ENCODE peak calls at places on chromosomes 6 and 20, in seven cellular contexts. E, L, I, T, A, Y and R are unnamed samples.

GRCh38 chr20:24627291-24627690 is 157.9 kb downstream of the SYNDIG1 start:
- DNase-seq in A (no peak), I (no peak), E (no peak), Y (no peak), L (no peak), T (no peak), R (no peak)

GRCh38 chr6:105492706-105493673 is 90.1 kb upstream of the PREP start:
- DNase-seq in A (no peak), E (no peak), T (peak), L (peak), Y (no peak), I (no peak), R (no peak)

GRCh38 chr20:9458075-9458818 is 56.1 kb upstream of the LAMP5 start:
- DNase-seq in Y (no peak), L (peak), E (peak), A (peak), I (peak), T (peak), R (peak)

GRCh38 chr20:32605167-32605656 is 20.1 kb upstream of the NOL4L start:
- DNase-seq in Y (no peak), T (no peak), A (no peak), E (no peak), I (peak), L (peak), R (no peak)

GRCh38 chr6:134878136-134878535 is 71.8 kb downstream of the ALDH8A1 start:
- DNase-seq in I (no peak), T (no peak), L (no peak), Y (no peak), A (no peak), E (no peak), R (no peak)

GRCh38 chr20:40446868-40447267 is 242.2 kb downstream of the MAFB start:
- DNase-seq in I (no peak), L (no peak), A (no peak), E (no peak), T (no peak), Y (no peak), R (no peak)

GRCh38 chr6:159084493-159085091 is 39.8 kb upstream of the TAGAP start:
- DNase-seq in E (no peak), L (peak), I (no peak), Y (no peak), A (no peak), T (no peak), R (no peak)

GRCh38 chr6:13807691-13808090 is 6.7 kb downstream of the MCUR1 start:
- DNase-seq in L (no peak), Y (no peak), E (no peak), I (no peak), T (no peak), A (no peak), R (no peak)

GRCh38 chr6:81145506-81145905 is 607.0 kb downstream of the TENT5A start:
- DNase-seq in I (no peak), T (no peak), L (no peak), E (no peak), Y (no peak), A (no peak), R (no peak)

GRCh38 chr6:107714104-107714503 is 110.0 kb downstream of the SCML4 start:
- DNase-seq in Y (no peak), E (no peak), I (no peak), T (no peak), A (no peak), L (no peak), R (no peak)

GRCh38 chr6:79574636-79575035 is 37.4 kb upstream of the LCA5 start:
- DNase-seq in T (peak), L (peak), Y (no peak), E (no peak), A (no peak), I (peak), R (no peak)

GRCh38 chr20:43404880-43405279 is 52.8 kb upstream of the SRSF6 start:
- DNase-seq in E (no peak), Y (no peak), L (no peak), A (no peak), I (peak), T (peak), R (no peak)

GRCh38 chr20:43676368-43676767 is 9.5 kb downstream of the MYBL2 start:
- DNase-seq in Y (no peak), E (no peak), L (no peak), A (no peak), T (no peak), I (no peak), R (no peak)

GRCh38 chr6:2507016-2507415 is 243.7 kb downstream of the MYLK4 start:
- DNase-seq in Y (no peak), I (no peak), T (no peak), L (no peak), A (no peak), E (no peak), R (no peak)

GRCh38 chr20:31989030-31989645 is 21.1 kb upstream of the CCM2L start:
- DNase-seq in Y (no peak), I (no peak), A (no peak), T (no peak), L (no peak), E (no peak), R (no peak)

GRCh38 chr6:37530294-37530693 is 30.6 kb upstream of the CCDC167 start:
- DNase-seq in Y (no peak), A (no peak), T (no peak), E (no peak), L (no peak), I (no peak), R (no peak)

GRCh38 chr6:16508959-16509358 is 252.3 kb downstream of the ATXN1 start:
- DNase-seq in T (no peak), L (no peak), Y (no peak), A (no peak), I (no peak), E (no peak), R (no peak)

GRCh38 chr6:56370591-56371198 is 123.3 kb upstream of the COL21A1 start:
- DNase-seq in I (no peak), E (no peak), L (peak), Y (no peak), T (peak), A (peak), R (no peak)

GRCh38 chr6:10177703-10178102 is 237.2 kb downstream of the TFAP2A start:
- DNase-seq in I (no peak), A (no peak), L (no peak), E (no peak), T (peak), Y (no peak), R (no peak)

GRCh38 chr6:109073344-109074235 is 21.1 kb downstream of the SESN1 start:
- DNase-seq in L (peak), Y (no peak), T (peak), A (peak), E (no peak), I (peak), R (peak)

GRCh38 chr20:17381701-17382100 is 149.5 kb downstream of the BFSP1 start:
- DNase-seq in E (no peak), L (no peak), A (no peak), I (no peak), T (no peak), Y (no peak), R (no peak)

GRCh38 chr6:39225946-39226437 is 3.3 kb downstream of the KCNK5 start:
- DNase-seq in Y (no peak), T (no peak), I (no peak), L (no peak), E (no peak), A (no peak), R (peak)

GRCh38 chr20:63212792-63213191 is 3.1 kb downstream of the YTHDF1 start:
- DNase-seq in T (no peak), E (no peak), L (no peak), I (no peak), Y (no peak), A (no peak), R (no peak)

GRCh38 chr20:7085448-7085847 is 318.0 kb downstream of the BMP2 start:
- DNase-seq in I (no peak), E (no peak), L (no peak), A (peak), Y (no peak), T (no peak), R (no peak)

GRCh38 chr6:169263836-169264608 is 10.4 kb upstream of the THBS2 start:
- DNase-seq in Y (peak), I (no peak), A (no peak), E (no peak), L (peak), T (no peak), R (no peak)

GRCh38 chr20:1429143-1429728 is 36.4 kb upstream of the FKBP1A start:
- DNase-seq in A (peak), Y (no peak), E (no peak), I (no peak), T (no peak), L (no peak), R (no peak)

GRCh38 chr6:33390173-33390572 is 1.4 kb upstream of the KIFC1 start:
- DNase-seq in L (no peak), Y (no peak), A (no peak), E (no peak), T (no peak), I (no peak), R (no peak)

GRCh38 chr6:33380272-33380981 is 11.2 kb upstream of the KIFC1 start:
- DNase-seq in I (no peak), E (no peak), A (no peak), L (no peak), T (no peak), Y (no peak), R (no peak)

GRCh38 chr6:33383427-33384185 is 8.0 kb upstream of the KIFC1 start:
- DNase-seq in Y (no peak), T (no peak), L (no peak), A (no peak), E (no peak), I (no peak), R (no peak)

GRCh38 chr6:33384581-33385020 is 7.0 kb upstream of the KIFC1 start:
- DNase-seq in A (no peak), E (no peak), Y (no peak), I (peak), L (peak), T (peak), R (no peak)
- TF ChIP-seq CTCF in A (peak), E (no peak), Y (peak), I (peak), L (peak), T (peak), R (no peak)

GRCh38 chr6:75213112-75213511 is 7.3 kb upstream of the COL12A1 start:
- DNase-seq in I (peak), A (no peak), T (no peak), Y (no peak), E (no peak), L (no peak), R (no peak)
- H3K27ac ChIP-seq in I (peak), A (no peak), T (no peak), Y (no peak), E (no peak), L (no peak), R (no peak)

DNA sequence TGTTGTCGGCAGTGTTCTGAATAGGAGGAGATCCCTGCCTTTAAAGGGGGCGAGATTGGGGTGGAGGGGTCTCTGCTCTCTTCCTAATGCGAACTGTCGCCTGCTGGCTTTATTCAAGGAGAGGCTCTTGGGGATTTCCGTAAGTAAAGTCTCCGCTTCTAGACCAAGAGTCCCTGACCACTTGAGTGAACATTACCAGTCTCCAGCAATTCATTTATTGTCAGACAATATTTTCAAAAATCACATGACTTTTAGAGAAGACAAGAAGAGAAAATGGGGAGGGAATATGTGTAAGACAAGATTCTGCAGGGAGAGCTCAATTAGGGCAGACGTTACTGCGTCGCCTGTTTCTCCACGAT is 21.2 kb downstream of the POM121L2 start:
- DNase-seq in A (no peak), I (no peak), E (no peak), Y (no peak), L (no peak), T (no peak), R (no peak)
- H3K4me3 ChIP-seq in A (no peak), I (peak), E (no peak), Y (no peak), L (peak), T (peak), R (no peak)

GRCh38 chr6:91079939-91080338 is 493.1 kb upstream of the MAP3K7 start:
- DNase-seq in A (no peak), I (peak), T (no peak), E (no peak), L (no peak), Y (no peak), R (no peak)
- TF ChIP-seq CTCF in A (no peak), I (peak), T (no peak), E (no peak), L (no peak), Y (no peak), R (no peak)

GRCh38 chr6:11848252-11848651 is 69.6 kb upstream of the ADTRP start:
- DNase-seq in I (no peak), L (peak), E (no peak), T (no peak), Y (no peak), A (no peak), R (no peak)

GRCh38 chr6:11848852-11849731 is 70.5 kb upstream of the ADTRP start:
- DNase-seq in L (peak), A (no peak), E (no peak), I (no peak), T (no peak), Y (no peak), R (no peak)

GRCh38 chr6:11853678-11854417 is 75.2 kb upstream of the ADTRP start:
- DNase-seq in I (no peak), T (no peak), L (peak), Y (no peak), E (no peak), A (no peak), R (peak)

GRCh38 chr6:11852061-11852619 is 73.5 kb upstream of the ADTRP start:
- DNase-seq in A (no peak), E (no peak), T (no peak), L (no peak), I (no peak), Y (no peak), R (no peak)

GRCh38 chr6:11851405-11851804 is 72.8 kb upstream of the ADTRP start:
- DNase-seq in L (peak), E (no peak), A (no peak), I (no peak), Y (no peak), T (peak), R (no peak)
- H3K27ac ChIP-seq in L (no peak), E (no peak), A (no peak), I (no peak), Y (no peak), T (no peak), R (no peak)

DNA sequence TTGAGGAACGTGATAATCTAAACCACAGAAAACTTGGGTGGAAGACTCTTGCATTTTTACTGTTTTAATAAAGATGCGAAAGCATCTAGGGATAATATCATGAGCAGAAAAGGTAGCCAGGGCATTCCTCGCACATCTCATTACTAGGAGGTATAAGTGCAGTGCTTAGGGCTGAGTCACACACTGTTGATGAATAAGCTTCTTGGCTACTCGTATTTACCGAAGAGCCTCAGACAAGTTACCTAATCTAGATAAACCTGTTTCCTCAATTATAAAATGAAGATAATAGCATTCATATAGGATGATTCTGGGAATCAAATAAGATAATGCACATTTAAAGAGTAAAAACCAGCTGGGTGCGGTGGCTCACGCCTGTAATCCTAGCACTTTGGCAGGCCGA is 780 bp upstream of the KIAA0319 start:
- DNase-seq in L (peak), Y (no peak), A (no peak), E (no peak), I (no peak), T (peak), R (no peak)
- H3K4me3 ChIP-seq in L (no peak), Y (no peak), A (no peak), E (no peak), I (peak), T (no peak), R (no peak)

DNA sequence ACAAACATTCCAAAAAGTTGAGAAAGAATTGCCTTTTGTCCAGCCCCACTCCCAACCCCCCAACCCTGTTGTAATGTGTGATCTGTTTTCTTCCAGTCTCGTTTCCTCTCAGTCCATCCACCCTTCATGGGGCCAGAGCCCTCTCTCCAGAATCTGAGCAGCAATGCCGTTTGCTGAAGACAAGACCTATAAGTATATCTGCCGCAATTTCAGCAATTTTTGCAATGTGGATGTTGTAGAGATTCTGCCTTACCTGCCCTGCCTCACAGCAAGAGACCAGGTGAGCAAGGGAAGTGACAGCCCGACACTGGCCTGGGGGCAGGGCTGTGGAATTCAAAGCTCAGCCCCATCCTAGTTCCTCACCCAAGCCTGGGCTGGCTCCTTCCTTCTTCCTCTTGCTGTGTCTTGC is 7.8 kb downstream of the MAVS start:
- DNase-seq in L (no peak), A (no peak), I (peak), Y (no peak), E (no peak), T (peak), R (no peak)
- TF ChIP-seq CTCF in L (no peak), A (no peak), I (no peak), Y (no peak), E (no peak), T (no peak), R (no peak)

GRCh38 chr6:143290206-143290605 is 160.3 kb downstream of the ADAT2 start:
- DNase-seq in E (no peak), A (no peak), I (no peak), T (no peak), L (no peak), Y (no peak), R (no peak)

GRCh38 chr6:143288923-143289322 is 161.6 kb downstream of the ADAT2 start:
- DNase-seq in T (no peak), I (peak), A (no peak), E (no peak), L (no peak), Y (no peak), R (no peak)

GRCh38 chr6:143283887-143284640 is 166.4 kb downstream of the ADAT2 start:
- DNase-seq in E (no peak), L (peak), I (no peak), Y (no peak), A (no peak), T (no peak), R (no peak)

GRCh38 chr6:143286280-143286795 is 164.2 kb downstream of the ADAT2 start:
- DNase-seq in I (no peak), Y (no peak), L (peak), E (no peak), A (no peak), T (no peak), R (no peak)
- H3K27ac ChIP-seq in I (no peak), Y (no peak), L (peak), E (no peak), A (no peak), T (no peak), R (no peak)

GRCh38 chr6:28537065-28537464 is 11.4 kb downstream of the GPX5 start:
- DNase-seq in Y (no peak), I (peak), L (peak), E (no peak), T (no peak), A (no peak), R (no peak)
- H3K4me3 ChIP-seq in Y (no peak), I (peak), L (peak), E (no peak), T (no peak), A (no peak), R (no peak)

GRCh38 chr6:110688661-110689268 is 126.5 kb downstream of the CDK19 start:
- DNase-seq in T (no peak), E (peak), A (peak), Y (no peak), L (no peak), I (peak), R (peak)
- TF ChIP-seq CTCF in T (no peak), E (no peak), A (no peak), Y (no peak), L (no peak), I (no peak), R (no peak)